ENCODE peak calls at places on chromosomes 13 and 19, in seven cellular contexts. B is left ventricle myocardium inferior; H is body of pancreas; D is naive thymus-derived CD4-positive, alpha-beta T cell; V is endodermal cell; T is GM23248; L is pancreas. F is an unnamed sample.

GRCh38 chr13:47226516-47226915 is 329.7 kb upstream of the HTR2A start:
- DNase-seq in L (no peak), V (no peak), B (no peak), T (peak; percentile 20), D (no peak), H (no peak), F (no peak)

GRCh38 chr13:70310720-70311119 is 202.5 kb upstream of the KLHL1 start:
- DNase-seq in D (no peak), V (peak; percentile 66), B (no peak), L (no peak), T (no peak), H (no peak), F (no peak)

GRCh38 chr19:4358709-4359626 is 15.6 kb downstream of the MPND start:
- DNase-seq in B (no peak), T (no peak), H (no peak), L (no peak), D (no peak), V (peak; percentile 45), F (no peak)

GRCh38 chr19:2813235-2814160 is 6.2 kb upstream of the ZNF554 start:
- DNase-seq in D (no peak), L (no peak), H (no peak), B (no peak), V (no peak), T (no peak), F (no peak)

GRCh38 chr19:16213076-16213475 is 15.4 kb downstream of the AP1M1 start:
- DNase-seq in V (no peak), L (no peak), B (no peak), H (no peak), T (no peak), D (no peak), F (no peak)

GRCh38 chr13:113726961-113727411 is 32.0 kb upstream of the TMEM255B start:
- DNase-seq in D (no peak), H (peak; percentile 71), B (no peak), T (peak; percentile 32), V (no peak), L (peak; percentile 86), F (no peak)

GRCh38 chr13:109938255-109938936 is 152.0 kb upstream of the IRS2 start:
- DNase-seq in D (no peak), B (no peak), H (peak; percentile 22), T (peak; percentile 91), L (no peak), V (no peak), F (no peak)

GRCh38 chr13:110524484-110525254 is 36.9 kb downstream of the RAB20 start:
- DNase-seq in V (no peak), B (peak; percentile 86), H (peak; percentile 67), T (no peak), L (peak; percentile 68), D (no peak), F (no peak)

GRCh38 chr13:39119422-39119821 is 81.2 kb downstream of the NHLRC3 start:
- DNase-seq in H (no peak), V (peak; percentile 61), T (no peak), D (no peak), B (no peak), L (peak; percentile 18), F (no peak)

GRCh38 chr13:37386276-37386675 is 212.3 kb downstream of the POSTN start:
- DNase-seq in T (peak; percentile 56), L (no peak), D (no peak), V (no peak), B (no peak), H (no peak), F (no peak)

GRCh38 chr13:70178346-70178745 is 70.1 kb upstream of the KLHL1 start:
- DNase-seq in B (no peak), L (no peak), H (no peak), T (no peak), D (no peak), V (no peak), F (no peak)

GRCh38 chr13:27961227-27962085 is 7.7 kb downstream of the CDX2 start:
- DNase-seq in L (no peak), D (no peak), V (peak; percentile 81), T (no peak), B (no peak), H (no peak), F (no peak)

GRCh38 chr19:3343619-3344502 is 22.5 kb upstream of the NFIC start:
- DNase-seq in B (peak; percentile 83), L (peak; percentile 95), V (peak; percentile 81), D (no peak), T (peak; percentile 95), H (peak; percentile 94), F (peak; percentile 42)

GRCh38 chr13:22134261-22134660 is 463.4 kb downstream of the FGF9 start:
- DNase-seq in V (no peak), D (no peak), L (no peak), H (no peak), T (no peak), B (no peak), F (no peak)

GRCh38 chr19:18501351-18501750 is 20.5 kb downstream of the ELL start:
- DNase-seq in T (no peak), H (no peak), D (no peak), L (no peak), B (no peak), V (no peak), F (no peak)

GRCh38 chr19:18502236-18502632 is 19.6 kb downstream of the ELL start:
- DNase-seq in H (no peak), B (no peak), L (no peak), D (no peak), T (no peak), V (no peak), F (no peak)

GRCh38 chr19:18500376-18500775 is 21.5 kb downstream of the ELL start:
- DNase-seq in V (no peak), B (peak; percentile 43), T (no peak), D (no peak), H (no peak), L (no peak), F (no peak)

GRCh38 chr19:18501832-18502231 is 20.0 kb downstream of the ELL start:
- DNase-seq in L (no peak), V (no peak), B (peak; percentile 67), T (no peak), D (no peak), H (peak; percentile 64), F (no peak)

DNA sequence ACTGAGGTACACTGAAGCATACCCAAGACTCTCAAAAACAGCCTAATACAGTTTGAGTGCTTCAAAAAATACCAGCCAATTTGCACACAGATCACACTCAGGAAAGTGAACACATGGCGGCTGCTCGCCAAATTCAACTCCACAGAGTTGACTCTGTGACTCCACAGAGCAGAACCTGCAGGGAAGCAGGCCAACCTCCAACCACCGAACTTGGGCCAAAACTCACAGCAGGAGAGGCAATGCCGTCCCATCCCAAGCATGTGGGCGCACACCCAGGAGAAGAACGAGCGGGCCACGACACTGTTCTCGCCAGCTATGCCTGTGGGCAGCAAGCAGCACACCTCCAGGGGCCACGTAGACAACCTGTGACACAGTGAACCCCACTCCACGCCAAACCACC is 21.1 kb downstream of the ELL start:
- DNase-seq in V (no peak), H (peak; percentile 86), D (no peak), L (peak; percentile 81), B (peak; percentile 77), T (no peak), F (no peak)
- H3K27ac ChIP-seq in V (no peak overlapping the region), H (peak overlapping the region; percentile 2), D (no peak overlapping the region), L (no peak overlapping the region), B (peak overlapping the region; percentile 94), T (no peak overlapping the region), F (no peak overlapping the region)

GRCh38 chr19:17328517-17329060 is 6.1 kb downstream of the ANO8 start:
- DNase-seq in V (peak; percentile 78), L (no peak), B (no peak), D (no peak), T (no peak), H (peak; percentile 20), F (no peak)
- H3K27ac ChIP-seq in V (no peak overlapping the region), L (no peak overlapping the region), B (no peak overlapping the region), D (peak overlapping the region; percentile 84), T (no peak overlapping the region), H (peak overlapping the region; percentile 48), F (peak overlapping the region; percentile 68)

GRCh38 chr19:42281175-42282035 is 12.4 kb downstream of the CIC start:
- DNase-seq in T (peak; percentile 83), D (no peak), V (peak; percentile 83), L (peak; percentile 86), H (peak; percentile 71), B (peak; percentile 69), F (peak; percentile 22)
- H3K27ac ChIP-seq in T (peak overlapping the region; percentile 87), D (peak overlapping the region; percentile 83), V (peak overlapping the region; percentile 77), L (peak overlapping the region; percentile 70), H (peak overlapping the region; percentile 83), B (peak overlapping the region; percentile 98), F (peak overlapping the region; percentile 75)

GRCh38 chr13:98909016-98909415 is 68.8 kb downstream of the DOCK9 start:
- DNase-seq in V (no peak), T (peak; percentile 27), L (no peak), D (no peak), H (no peak), B (no peak), F (no peak)
- H3K27ac ChIP-seq in V (no peak overlapping the region), T (no peak overlapping the region), L (no peak overlapping the region), D (no peak overlapping the region), H (no peak overlapping the region), B (peak overlapping the region; percentile 75), F (no peak overlapping the region)

GRCh38 chr13:79442706-79443105 is 36.7 kb upstream of the RBM26 start:
- DNase-seq in D (no peak), H (no peak), V (no peak), L (no peak), B (no peak), T (peak; percentile 34), F (no peak)
- H3K27ac ChIP-seq in D (no peak overlapping the region), H (no peak overlapping the region), V (no peak overlapping the region), L (no peak overlapping the region), B (no peak overlapping the region), T (no peak overlapping the region), F (no peak overlapping the region)

GRCh38 chr19:31261019-31261595 is 88.1 kb downstream of the TSHZ3 start:
- DNase-seq in V (peak; percentile 16), B (no peak), D (no peak), T (no peak), H (no peak), L (no peak), F (no peak)
- H3K27ac ChIP-seq in V (no peak overlapping the region), B (no peak overlapping the region), D (no peak overlapping the region), T (no peak overlapping the region), H (no peak overlapping the region), L (no peak overlapping the region), F (no peak overlapping the region)

DNA sequence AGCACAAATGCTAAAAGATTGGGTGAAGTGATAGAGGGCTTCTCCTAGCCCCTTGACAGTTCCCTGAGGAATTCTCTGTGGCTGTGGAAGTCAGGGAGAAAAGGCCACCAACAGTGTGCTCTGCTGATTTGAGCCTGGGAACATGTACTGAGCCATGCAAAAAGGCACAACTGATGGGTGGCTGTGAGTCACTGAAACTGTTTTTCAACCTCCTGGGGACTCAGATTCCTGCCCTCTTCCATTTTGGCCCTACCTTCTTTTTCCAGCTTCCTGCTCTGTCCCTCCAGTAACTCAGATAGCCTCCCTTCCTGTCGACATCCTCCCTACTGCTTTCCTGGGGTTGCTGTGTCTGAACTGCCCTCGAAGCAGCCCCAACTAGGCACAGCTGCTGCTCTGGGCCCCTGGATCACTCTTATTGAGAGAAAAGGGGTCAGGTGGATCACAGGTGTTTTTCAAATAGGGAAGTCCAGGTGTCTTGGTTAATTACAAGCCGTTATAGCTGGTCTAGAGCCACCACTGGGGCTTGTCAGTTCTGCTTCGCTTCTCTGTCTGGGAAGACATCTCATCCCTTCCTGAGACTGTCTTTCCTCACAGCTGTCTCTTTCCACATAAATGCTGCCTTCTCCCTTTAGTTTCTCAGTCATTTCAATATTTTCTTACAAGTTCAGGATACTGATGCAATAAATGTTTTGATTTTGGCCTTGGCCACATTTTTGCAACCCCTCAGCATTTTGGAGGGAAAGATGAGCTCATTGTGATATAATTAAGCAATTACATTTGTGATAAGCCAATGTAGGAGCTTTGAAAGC is 13.8 kb downstream of the FAM124A start:
- DNase-seq in D (no peak), L (no peak), V (peak; percentile 80), B (no peak), H (no peak), T (peak; percentile 10), F (no peak)
- H3K27ac ChIP-seq in D (no peak overlapping the region), L (no peak overlapping the region), V (no peak overlapping the region), B (peak overlapping the region; percentile 5), H (no peak overlapping the region), T (no peak overlapping the region), F (no peak overlapping the region)

F was measured in effector memory CD4-positive, alpha-beta T cell.